ENCODE peak calls at places on chromosomes 7 and 10, in ten cellular contexts. One of them, this sample, is unnamed.

GRCh38 chr7:140212100-140212881 is 35.5 kb upstream of the KDM7A start:
- DNase-seq in AG09309: no peak
- DNase-seq in cardiac fibroblast: peak; percentile 48
- DNase-seq in gastrocnemius medialis: no peak
- DNase-seq in Peyer's patch: no peak
- DNase-seq in astrocyte of the spinal cord: no peak
- DNase-seq in OCI-LY7: no peak
- DNase-seq in heart left ventricle: no peak
- DNase-seq in PC-3: peak; percentile 46
- DNase-seq in fibroblast of pulmonary artery: no peak
- DNase-seq in this sample: no peak

GRCh38 chr7:18859331-18859730 is 258.1 kb downstream of the TWIST1 start:
- DNase-seq in AG09309: no peak
- DNase-seq in cardiac fibroblast: no peak
- DNase-seq in gastrocnemius medialis: no peak
- DNase-seq in Peyer's patch: no peak
- DNase-seq in astrocyte of the spinal cord: peak; percentile 66
- DNase-seq in OCI-LY7: no peak
- DNase-seq in heart left ventricle: no peak
- DNase-seq in PC-3: no peak
- DNase-seq in fibroblast of pulmonary artery: no peak
- DNase-seq in this sample: peak; percentile 80

GRCh38 chr7:33040803-33041516 is 21.6 kb downstream of the NT5C3A start:
- DNase-seq in AG09309: no peak
- DNase-seq in cardiac fibroblast: peak; percentile 29
- DNase-seq in gastrocnemius medialis: peak; percentile 73
- DNase-seq in Peyer's patch: peak; percentile 80
- DNase-seq in astrocyte of the spinal cord: no peak
- DNase-seq in OCI-LY7: peak; percentile 91
- DNase-seq in heart left ventricle: no peak
- DNase-seq in PC-3: peak; percentile 86
- DNase-seq in fibroblast of pulmonary artery: no peak
- DNase-seq in this sample: peak; percentile 41

GRCh38 chr7:81430150-81430549 is 339.7 kb downstream of the HGF start:
- DNase-seq in AG09309: no peak
- DNase-seq in cardiac fibroblast: peak; percentile 52
- DNase-seq in gastrocnemius medialis: no peak
- DNase-seq in Peyer's patch: no peak
- DNase-seq in astrocyte of the spinal cord: no peak
- DNase-seq in OCI-LY7: no peak
- DNase-seq in heart left ventricle: no peak
- DNase-seq in PC-3: no peak
- DNase-seq in fibroblast of pulmonary artery: peak; percentile 59
- DNase-seq in this sample: peak; percentile 67

GRCh38 chr7:30371321-30371720 is 86.9 kb downstream of the ZNRF2 start:
- DNase-seq in AG09309: no peak
- DNase-seq in cardiac fibroblast: no peak
- DNase-seq in gastrocnemius medialis: no peak
- DNase-seq in Peyer's patch: no peak
- DNase-seq in astrocyte of the spinal cord: no peak
- DNase-seq in OCI-LY7: no peak
- DNase-seq in heart left ventricle: no peak
- DNase-seq in PC-3: no peak
- DNase-seq in fibroblast of pulmonary artery: no peak
- DNase-seq in this sample: no peak

GRCh38 chr7:112449353-112449752 is 907 bp upstream of the IFRD1 start:
- DNase-seq in AG09309: no peak
- DNase-seq in cardiac fibroblast: peak; percentile 57
- DNase-seq in gastrocnemius medialis: peak; percentile 65
- DNase-seq in Peyer's patch: no peak
- DNase-seq in astrocyte of the spinal cord: peak; percentile 41
- DNase-seq in OCI-LY7: peak; percentile 4
- DNase-seq in heart left ventricle: no peak
- DNase-seq in PC-3: peak; percentile 83
- DNase-seq in fibroblast of pulmonary artery: no peak
- DNase-seq in this sample: peak; percentile 16

GRCh38 chr10:69045441-69046300 is 42.2 kb upstream of the SRGN start:
- DNase-seq in AG09309: peak; percentile 80
- DNase-seq in cardiac fibroblast: peak; percentile 81
- DNase-seq in gastrocnemius medialis: no peak
- DNase-seq in Peyer's patch: no peak
- DNase-seq in astrocyte of the spinal cord: no peak
- DNase-seq in OCI-LY7: no peak
- DNase-seq in heart left ventricle: no peak
- DNase-seq in PC-3: peak; percentile 68
- DNase-seq in fibroblast of pulmonary artery: peak; percentile 84
- DNase-seq in this sample: peak; percentile 81

GRCh38 chr10:34526186-34526585 is 288.9 kb downstream of the PARD3 start:
- DNase-seq in AG09309: no peak
- DNase-seq in cardiac fibroblast: peak; percentile 85
- DNase-seq in gastrocnemius medialis: no peak
- DNase-seq in Peyer's patch: no peak
- DNase-seq in astrocyte of the spinal cord: no peak
- DNase-seq in OCI-LY7: no peak
- DNase-seq in heart left ventricle: no peak
- DNase-seq in PC-3: peak; percentile 99
- DNase-seq in fibroblast of pulmonary artery: peak; percentile 87
- DNase-seq in this sample: no peak

GRCh38 chr7:47255441-47255840 is 326.5 kb downstream of the TNS3 start:
- DNase-seq in AG09309: no peak
- DNase-seq in cardiac fibroblast: no peak
- DNase-seq in gastrocnemius medialis: no peak
- DNase-seq in Peyer's patch: no peak
- DNase-seq in astrocyte of the spinal cord: no peak
- DNase-seq in OCI-LY7: no peak
- DNase-seq in heart left ventricle: no peak
- DNase-seq in PC-3: no peak
- DNase-seq in fibroblast of pulmonary artery: no peak
- DNase-seq in this sample: no peak

GRCh38 chr10:69961864-69962745 is 90.5 kb upstream of the MACROH2A2 start:
- DNase-seq in AG09309: no peak
- DNase-seq in cardiac fibroblast: no peak
- DNase-seq in gastrocnemius medialis: no peak
- DNase-seq in Peyer's patch: peak; percentile 8
- DNase-seq in astrocyte of the spinal cord: no peak
- DNase-seq in OCI-LY7: no peak
- DNase-seq in heart left ventricle: no peak
- DNase-seq in PC-3: no peak
- DNase-seq in fibroblast of pulmonary artery: no peak
- DNase-seq in this sample: no peak

GRCh38 chr7:118867860-118868259 is 643.4 kb downstream of the ANKRD7 start:
- DNase-seq in AG09309: no peak
- DNase-seq in cardiac fibroblast: no peak
- DNase-seq in gastrocnemius medialis: no peak
- DNase-seq in Peyer's patch: no peak
- DNase-seq in astrocyte of the spinal cord: no peak
- DNase-seq in OCI-LY7: no peak
- DNase-seq in heart left ventricle: no peak
- DNase-seq in PC-3: no peak
- DNase-seq in fibroblast of pulmonary artery: no peak
- DNase-seq in this sample: no peak

GRCh38 chr7:158824028-158824427 is 5.3 kb downstream of the ESYT2 start:
- DNase-seq in AG09309: no peak
- DNase-seq in cardiac fibroblast: peak; percentile 38
- DNase-seq in gastrocnemius medialis: no peak
- DNase-seq in Peyer's patch: peak; percentile 58
- DNase-seq in astrocyte of the spinal cord: no peak
- DNase-seq in OCI-LY7: peak; percentile 19
- DNase-seq in heart left ventricle: no peak
- DNase-seq in PC-3: no peak
- DNase-seq in fibroblast of pulmonary artery: no peak
- DNase-seq in this sample: no peak

GRCh38 chr7:128168667-128169210 is 72.3 kb upstream of the LEP start:
- DNase-seq in AG09309: no peak
- DNase-seq in cardiac fibroblast: peak; percentile 6
- DNase-seq in gastrocnemius medialis: no peak
- DNase-seq in Peyer's patch: no peak
- DNase-seq in astrocyte of the spinal cord: peak; percentile 8
- DNase-seq in OCI-LY7: no peak
- DNase-seq in heart left ventricle: no peak
- DNase-seq in PC-3: no peak
- DNase-seq in fibroblast of pulmonary artery: peak; percentile 15
- DNase-seq in this sample: peak; percentile 12

GRCh38 chr7:33998487-33998886 is 93.1 kb downstream of the BMPER start:
- DNase-seq in AG09309: no peak
- DNase-seq in cardiac fibroblast: peak; percentile 52
- DNase-seq in gastrocnemius medialis: peak; percentile 31
- DNase-seq in Peyer's patch: no peak
- DNase-seq in astrocyte of the spinal cord: peak; percentile 65
- DNase-seq in OCI-LY7: no peak
- DNase-seq in heart left ventricle: peak; percentile 24
- DNase-seq in PC-3: no peak
- DNase-seq in fibroblast of pulmonary artery: peak; percentile 13
- DNase-seq in this sample: peak; percentile 77

GRCh38 chr7:127780489-127780888 is 128.5 kb downstream of the SND1 start:
- DNase-seq in AG09309: no peak
- DNase-seq in cardiac fibroblast: no peak
- DNase-seq in gastrocnemius medialis: no peak
- DNase-seq in Peyer's patch: no peak
- DNase-seq in astrocyte of the spinal cord: no peak
- DNase-seq in OCI-LY7: no peak
- DNase-seq in heart left ventricle: no peak
- DNase-seq in PC-3: no peak
- DNase-seq in fibroblast of pulmonary artery: no peak
- DNase-seq in this sample: no peak

GRCh38 chr10:72466018-72466417 is 111.3 kb upstream of the DNAJB12 start:
- DNase-seq in AG09309: no peak
- DNase-seq in cardiac fibroblast: peak; percentile 47
- DNase-seq in gastrocnemius medialis: no peak
- DNase-seq in Peyer's patch: no peak
- DNase-seq in astrocyte of the spinal cord: no peak
- DNase-seq in OCI-LY7: no peak
- DNase-seq in heart left ventricle: no peak
- DNase-seq in PC-3: peak; percentile 61
- DNase-seq in fibroblast of pulmonary artery: no peak
- DNase-seq in this sample: no peak

GRCh38 chr7:51180092-51180491 is 136.5 kb downstream of the COBL start:
- DNase-seq in AG09309: no peak
- DNase-seq in cardiac fibroblast: no peak
- DNase-seq in gastrocnemius medialis: no peak
- DNase-seq in Peyer's patch: no peak
- DNase-seq in astrocyte of the spinal cord: no peak
- DNase-seq in OCI-LY7: no peak
- DNase-seq in heart left ventricle: no peak
- DNase-seq in PC-3: peak; percentile 3
- DNase-seq in fibroblast of pulmonary artery: no peak
- DNase-seq in this sample: no peak

GRCh38 chr7:41425926-41426325 is 277.0 kb downstream of the INHBA start:
- DNase-seq in AG09309: no peak
- DNase-seq in cardiac fibroblast: peak; percentile 89
- DNase-seq in gastrocnemius medialis: no peak
- DNase-seq in Peyer's patch: no peak
- DNase-seq in astrocyte of the spinal cord: peak; percentile 80
- DNase-seq in OCI-LY7: no peak
- DNase-seq in heart left ventricle: no peak
- DNase-seq in PC-3: peak; percentile 89
- DNase-seq in fibroblast of pulmonary artery: peak; percentile 67
- DNase-seq in this sample: peak; percentile 79

GRCh38 chr7:49773082-49773938 is at the start of gene VWC2:
- DNase-seq in AG09309: no peak
- DNase-seq in cardiac fibroblast: no peak
- DNase-seq in gastrocnemius medialis: no peak
- DNase-seq in Peyer's patch: no peak
- DNase-seq in astrocyte of the spinal cord: no peak
- DNase-seq in OCI-LY7: no peak
- DNase-seq in heart left ventricle: peak; percentile 68
- DNase-seq in PC-3: no peak
- DNase-seq in fibroblast of pulmonary artery: no peak
- DNase-seq in this sample: no peak

GRCh38 chr7:24125765-24126164 is 158.2 kb upstream of the NPY start:
- DNase-seq in AG09309: no peak
- DNase-seq in cardiac fibroblast: no peak
- DNase-seq in gastrocnemius medialis: no peak
- DNase-seq in Peyer's patch: no peak
- DNase-seq in astrocyte of the spinal cord: no peak
- DNase-seq in OCI-LY7: no peak
- DNase-seq in heart left ventricle: no peak
- DNase-seq in PC-3: no peak
- DNase-seq in fibroblast of pulmonary artery: no peak
- DNase-seq in this sample: no peak
- TF ChIP-seq CTCF in AG09309: no peak
- TF ChIP-seq CTCF in cardiac fibroblast: no peak
- TF ChIP-seq CTCF in gastrocnemius medialis: no peak
- TF ChIP-seq CTCF in Peyer's patch: no peak
- TF ChIP-seq CTCF in astrocyte of the spinal cord: no peak
- TF ChIP-seq CTCF in OCI-LY7: no peak
- TF ChIP-seq CTCF in heart left ventricle: no peak
- TF ChIP-seq CTCF in PC-3: no peak
- TF ChIP-seq CTCF in fibroblast of pulmonary artery: no peak
- TF ChIP-seq CTCF in this sample: no peak

GRCh38 chr10:102396751-102397151 is 1.2 kb downstream of the NFKB2 start:
- DNase-seq in AG09309: no peak
- DNase-seq in cardiac fibroblast: no peak
- DNase-seq in gastrocnemius medialis: no peak
- DNase-seq in Peyer's patch: no peak
- DNase-seq in astrocyte of the spinal cord: no peak
- DNase-seq in OCI-LY7: no peak
- DNase-seq in heart left ventricle: peak; percentile 18
- DNase-seq in PC-3: no peak
- DNase-seq in fibroblast of pulmonary artery: no peak
- DNase-seq in this sample: no peak
- H3K4me3 ChIP-seq in AG09309: peak overlapping the region; percentile 75
- H3K4me3 ChIP-seq in cardiac fibroblast: peak overlapping the region; percentile 90
- H3K4me3 ChIP-seq in gastrocnemius medialis: no peak overlapping the region
- H3K4me3 ChIP-seq in Peyer's patch: no peak overlapping the region
- H3K4me3 ChIP-seq in astrocyte of the spinal cord: no peak overlapping the region
- H3K4me3 ChIP-seq in OCI-LY7: peak overlapping the region; percentile 78
- H3K4me3 ChIP-seq in heart left ventricle: no peak overlapping the region
- H3K4me3 ChIP-seq in PC-3: peak overlapping the region; percentile 79
- H3K4me3 ChIP-seq in fibroblast of pulmonary artery: peak overlapping the region; percentile 75
- H3K4me3 ChIP-seq in this sample: no peak overlapping the region

DNA sequence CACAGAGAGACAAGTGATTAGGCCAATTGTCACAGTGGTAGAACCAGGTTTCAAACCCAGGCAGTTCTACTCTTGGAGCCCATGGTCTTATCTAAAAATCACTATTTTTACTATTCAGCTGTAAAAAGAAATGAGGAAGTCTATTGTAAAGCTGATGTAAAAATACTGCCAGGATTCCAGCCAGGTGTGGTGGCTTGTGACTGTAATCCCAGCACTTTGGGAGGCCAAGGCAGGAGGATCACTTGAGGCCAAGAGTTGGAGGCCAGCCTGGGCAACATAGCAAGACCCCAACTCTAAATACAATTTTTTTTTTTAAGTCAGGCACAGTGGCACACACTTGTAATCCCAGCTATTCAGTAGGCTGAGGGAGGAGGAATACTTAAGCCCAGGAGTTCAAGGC is 40.4 kb downstream of the HIP1 start:
- DNase-seq in AG09309: no peak
- DNase-seq in cardiac fibroblast: no peak
- DNase-seq in gastrocnemius medialis: no peak
- DNase-seq in Peyer's patch: no peak
- DNase-seq in astrocyte of the spinal cord: no peak
- DNase-seq in OCI-LY7: peak; percentile 63
- DNase-seq in heart left ventricle: no peak
- DNase-seq in PC-3: no peak
- DNase-seq in fibroblast of pulmonary artery: no peak
- DNase-seq in this sample: no peak
- TF ChIP-seq CTCF in AG09309: no peak
- TF ChIP-seq CTCF in cardiac fibroblast: no peak
- TF ChIP-seq CTCF in gastrocnemius medialis: no peak
- TF ChIP-seq CTCF in Peyer's patch: no peak
- TF ChIP-seq CTCF in astrocyte of the spinal cord: no peak
- TF ChIP-seq CTCF in OCI-LY7: no peak
- TF ChIP-seq CTCF in heart left ventricle: no peak
- TF ChIP-seq CTCF in PC-3: no peak
- TF ChIP-seq CTCF in fibroblast of pulmonary artery: no peak
- TF ChIP-seq CTCF in this sample: no peak

GRCh38 chr10:95253007-95253406 is 37.8 kb downstream of the PDLIM1 start:
- DNase-seq in AG09309: no peak
- DNase-seq in cardiac fibroblast: no peak
- DNase-seq in gastrocnemius medialis: no peak
- DNase-seq in Peyer's patch: no peak
- DNase-seq in astrocyte of the spinal cord: no peak
- DNase-seq in OCI-LY7: no peak
- DNase-seq in heart left ventricle: no peak
- DNase-seq in PC-3: no peak
- DNase-seq in fibroblast of pulmonary artery: peak; percentile 43
- DNase-seq in this sample: no peak
- H3K4me3 ChIP-seq in AG09309: no peak overlapping the region
- H3K4me3 ChIP-seq in cardiac fibroblast: no peak overlapping the region
- H3K4me3 ChIP-seq in gastrocnemius medialis: no peak overlapping the region
- H3K4me3 ChIP-seq in Peyer's patch: no peak overlapping the region
- H3K4me3 ChIP-seq in astrocyte of the spinal cord: no peak overlapping the region
- H3K4me3 ChIP-seq in OCI-LY7: no peak overlapping the region
- H3K4me3 ChIP-seq in heart left ventricle: no peak overlapping the region
- H3K4me3 ChIP-seq in PC-3: no peak overlapping the region
- H3K4me3 ChIP-seq in fibroblast of pulmonary artery: no peak overlapping the region
- H3K4me3 ChIP-seq in this sample: no peak overlapping the region

This sample was measured in choroid plexus epithelial cell.